ENCODE peak calls at places on chromosomes 16 and 17, in six cellular contexts. M is A172; O is H54; R is GM10248; B is GOT3; F is CD8-positive, alpha-beta memory T cell. H is an unnamed sample.

GRCh38 chr17:77665833-77666232 is 292.7 kb upstream of the TNRC6C start:
- DNase-seq in M (no peak), O (no peak), R (no peak), B (no peak), F (no peak), H (no peak)

GRCh38 chr17:48643697-48644012 is 17.5 kb upstream of the HOXB9 start:
- DNase-seq in M (no peak), O (no peak), R (no peak), B (no peak), F (no peak), H (no peak)

GRCh38 chr17:75512946-75513666 is 2.2 kb downstream of the CASKIN2 start:
- DNase-seq in M (no peak), O (no peak), R (no peak), B (no peak), F (no peak), H (no peak)

GRCh38 chr17:61463068-61463980 is 11.1 kb downstream of the TBX4 start:
- DNase-seq in M (no peak), O (no peak), R (no peak), B (no peak), F (no peak), H (no peak)

GRCh38 chr16:22890976-22891375 is 77.0 kb downstream of the HS3ST2 start:
- DNase-seq in M (no peak), O (no peak), R (no peak), B (no peak), F (no peak), H (no peak)

GRCh38 chr16:84448444-84448843 is 56.0 kb downstream of the MEAK7 start:
- DNase-seq in M (no peak), O (no peak), R (no peak), B (no peak), F (no peak), H (no peak)

GRCh38 chr16:86939609-86940008 is 361.3 kb downstream of the FOXL1 start:
- DNase-seq in M (no peak), O (no peak), R (no peak), B (no peak), F (no peak), H (no peak)

GRCh38 chr17:977163-977562 is 2.4 kb downstream of the NXN start:
- DNase-seq in M (no peak), O (no peak), R (no peak), B (no peak), F (no peak), H (no peak)

GRCh38 chr17:60416368-60416925 is 5.8 kb upstream of the CHCT1 start:
- DNase-seq in M (no peak), O (no peak), R (no peak), B (no peak), F (no peak), H (no peak)

GRCh38 chr16:89958068-89958467 is 9.5 kb downstream of the DEF8 start:
- DNase-seq in M (peak), O (peak), R (peak), B (no peak), F (no peak), H (peak)